ENCODE peak calls at places on chromosomes 6 and 20, in four cellular contexts. One of them, this sample, is unnamed.

GRCh38 chr6:20700375-20700774 is 166.1 kb downstream of the CDKAL1 start:
- DNase-seq in NCI-H2029: no peak
- DNase-seq in caudate nucleus: no peak
- DNase-seq in WTC11: no peak
- DNase-seq in this sample: no peak

GRCh38 chr20:43183526-43183925 is 6.2 kb downstream of the PTPRT start:
- DNase-seq in NCI-H2029: no peak
- DNase-seq in WTC11: no peak
- DNase-seq in caudate nucleus: no peak
- DNase-seq in this sample: no peak

GRCh38 chr20:24027229-24027628 is 38.6 kb upstream of the GGTLC1 start:
- DNase-seq in WTC11: no peak
- DNase-seq in caudate nucleus: no peak
- DNase-seq in NCI-H2029: no peak
- DNase-seq in this sample: no peak

GRCh38 chr6:73604020-73604419 is 49.8 kb downstream of the SLC17A5 start:
- DNase-seq in WTC11: no peak
- DNase-seq in NCI-H2029: no peak
- DNase-seq in caudate nucleus: no peak
- DNase-seq in this sample: no peak

GRCh38 chr6:36028088-36028886 is 679 bp downstream of the MAPK14 start:
- DNase-seq in caudate nucleus: no peak
- DNase-seq in WTC11: peak; percentile 23
- DNase-seq in NCI-H2029: no peak
- DNase-seq in this sample: peak; percentile 52

GRCh38 chr6:106360410-106360988 is at the start of gene CRYBG1:
- DNase-seq in WTC11: peak; percentile 93
- DNase-seq in caudate nucleus: peak; percentile 21
- DNase-seq in NCI-H2029: peak; percentile 58
- DNase-seq in this sample: peak; percentile 98

GRCh38 chr6:14016930-14017625 is 92.3 kb downstream of the RNF182 start:
- DNase-seq in caudate nucleus: no peak
- DNase-seq in NCI-H2029: no peak
- DNase-seq in WTC11: no peak
- DNase-seq in this sample: no peak

GRCh38 chr6:3538536-3538935 is 81.7 kb upstream of the SLC22A23 start:
- DNase-seq in caudate nucleus: no peak
- DNase-seq in WTC11: no peak
- DNase-seq in NCI-H2029: peak; percentile 65
- DNase-seq in this sample: no peak

GRCh38 chr6:156866181-156866862 is 89.1 kb downstream of the ARID1B start:
- DNase-seq in caudate nucleus: no peak
- DNase-seq in NCI-H2029: no peak
- DNase-seq in WTC11: no peak
- DNase-seq in this sample: no peak

GRCh38 chr6:41239467-41240159 is 11.5 kb downstream of the TREML4 start:
- DNase-seq in WTC11: peak; percentile 61
- DNase-seq in NCI-H2029: no peak
- DNase-seq in caudate nucleus: no peak
- DNase-seq in this sample: peak; percentile 77

GRCh38 chr6:30006170-30007131 is 54.6 kb upstream of the POLR1H start:
- DNase-seq in WTC11: peak; percentile 32
- DNase-seq in caudate nucleus: no peak
- DNase-seq in NCI-H2029: no peak
- DNase-seq in this sample: peak; percentile 60

GRCh38 chr6:43990275-43990626 is 137.0 kb downstream of the MRPL14 start:
- DNase-seq in NCI-H2029: no peak
- DNase-seq in WTC11: no peak
- DNase-seq in caudate nucleus: no peak
- DNase-seq in this sample: peak; percentile 25

GRCh38 chr6:79586548-79586947 is 44.6 kb upstream of the SH3BGRL2 start:
- DNase-seq in caudate nucleus: no peak
- DNase-seq in NCI-H2029: peak; percentile 6
- DNase-seq in WTC11: no peak
- DNase-seq in this sample: peak; percentile 40

GRCh38 chr6:15254074-15254975 is 8.5 kb downstream of the JARID2 start:
- DNase-seq in NCI-H2029: no peak
- DNase-seq in WTC11: no peak
- DNase-seq in caudate nucleus: no peak
- DNase-seq in this sample: peak; percentile 45

GRCh38 chr20:34558320-34559202 is at the start of gene MAP1LC3A:
- DNase-seq in NCI-H2029: peak; percentile 88
- DNase-seq in WTC11: peak; percentile 95
- DNase-seq in caudate nucleus: peak; percentile 80
- DNase-seq in this sample: peak; percentile 98

GRCh38 chr6:136696783-136697364 is 95.4 kb downstream of the MAP3K5 start:
- DNase-seq in caudate nucleus: no peak
- DNase-seq in WTC11: no peak
- DNase-seq in NCI-H2029: no peak
- DNase-seq in this sample: no peak

GRCh38 chr6:130527173-130527572 is 161.4 kb downstream of the TMEM200A start:
- DNase-seq in WTC11: no peak
- DNase-seq in NCI-H2029: no peak
- DNase-seq in caudate nucleus: no peak
- DNase-seq in this sample: no peak

GRCh38 chr20:61482901-61483300 is 230.8 kb downstream of the CDH4 start:
- DNase-seq in WTC11: no peak
- DNase-seq in NCI-H2029: no peak
- DNase-seq in caudate nucleus: no peak
- DNase-seq in this sample: no peak

GRCh38 chr6:71289039-71289801 is 609 bp downstream of the OGFRL1 start:
- DNase-seq in caudate nucleus: peak; percentile 18
- DNase-seq in WTC11: peak; percentile 50
- DNase-seq in NCI-H2029: no peak
- DNase-seq in this sample: peak; percentile 78

GRCh38 chr6:153145591-153145990 is 14.5 kb upstream of the RGS17 start:
- DNase-seq in caudate nucleus: no peak
- DNase-seq in NCI-H2029: peak; percentile 97
- DNase-seq in WTC11: no peak
- DNase-seq in this sample: no peak

GRCh38 chr20:14199111-14199510 is 138.3 kb downstream of the FLRT3 start:
- DNase-seq in caudate nucleus: no peak
- DNase-seq in NCI-H2029: no peak
- DNase-seq in WTC11: no peak
- DNase-seq in this sample: no peak

GRCh38 chr6:158149641-158150040 is 18.4 kb downstream of the SERAC1 start:
- DNase-seq in NCI-H2029: no peak
- DNase-seq in WTC11: no peak
- DNase-seq in caudate nucleus: no peak
- DNase-seq in this sample: no peak

GRCh38 chr6:166381381-166381732 is 1.4 kb downstream of the MPC1 start:
- DNase-seq in NCI-H2029: no peak
- DNase-seq in caudate nucleus: no peak
- DNase-seq in WTC11: no peak
- DNase-seq in this sample: no peak

GRCh38 chr6:40674170-40674569 is 87.0 kb upstream of the LRFN2 start:
- DNase-seq in caudate nucleus: no peak
- DNase-seq in NCI-H2029: peak; percentile 74
- DNase-seq in WTC11: no peak
- DNase-seq in this sample: no peak

GRCh38 chr6:161215876-161216615 is 57.8 kb downstream of the AGPAT4 start:
- DNase-seq in NCI-H2029: peak; percentile 42
- DNase-seq in caudate nucleus: no peak
- DNase-seq in WTC11: no peak
- DNase-seq in this sample: no peak

GRCh38 chr6:160088774-160089533 is 32.7 kb upstream of the SLC22A1 start:
- DNase-seq in caudate nucleus: no peak
- DNase-seq in NCI-H2029: no peak
- DNase-seq in WTC11: no peak
- DNase-seq in this sample: no peak

GRCh38 chr6:40585661-40586269 is 1.4 kb downstream of the LRFN2 start:
- DNase-seq in NCI-H2029: peak; percentile 49
- DNase-seq in caudate nucleus: no peak
- DNase-seq in WTC11: peak; percentile 62
- DNase-seq in this sample: peak; percentile 80

GRCh38 chr20:3612795-3613560 is 50.2 kb downstream of the GFRA4 start:
- DNase-seq in WTC11: no peak
- DNase-seq in caudate nucleus: no peak
- DNase-seq in NCI-H2029: no peak
- DNase-seq in this sample: no peak

GRCh38 chr6:158028876-158029275 is 47.2 kb downstream of the SYNJ2 start:
- DNase-seq in WTC11: no peak
- DNase-seq in NCI-H2029: no peak
- DNase-seq in caudate nucleus: no peak
- DNase-seq in this sample: no peak

GRCh38 chr6:56808871-56809359 is 146.0 kb upstream of the BEND6 start:
- DNase-seq in WTC11: no peak
- DNase-seq in caudate nucleus: no peak
- DNase-seq in NCI-H2029: no peak
- DNase-seq in this sample: no peak

GRCh38 chr20:50598074-50598473 is 87.9 kb downstream of the PTPN1 start:
- DNase-seq in caudate nucleus: no peak
- DNase-seq in WTC11: no peak
- DNase-seq in NCI-H2029: no peak
- DNase-seq in this sample: no peak

GRCh38 chr20:60210779-60211617 is 252.8 kb downstream of the CDH26 start:
- DNase-seq in NCI-H2029: peak; percentile 40
- DNase-seq in caudate nucleus: peak; percentile 56
- DNase-seq in WTC11: peak; percentile 73
- DNase-seq in this sample: peak; percentile 68

GRCh38 chr6:36766649-36766945 is 69.0 kb downstream of the RAB44 start:
- DNase-seq in WTC11: no peak
- DNase-seq in caudate nucleus: no peak
- DNase-seq in NCI-H2029: no peak
- DNase-seq in this sample: no peak

GRCh38 chr6:14010275-14010674 is 85.5 kb downstream of the RNF182 start:
- DNase-seq in WTC11: no peak
- DNase-seq in caudate nucleus: no peak
- DNase-seq in NCI-H2029: peak; percentile 32
- DNase-seq in this sample: no peak

GRCh38 chr6:147177286-147177685 is 26.9 kb upstream of the STXBP5 start:
- DNase-seq in WTC11: no peak
- DNase-seq in caudate nucleus: no peak
- DNase-seq in NCI-H2029: no peak
- DNase-seq in this sample: no peak

GRCh38 chr6:91273729-91274128 is 686.9 kb upstream of the MAP3K7 start:
- DNase-seq in WTC11: no peak
- DNase-seq in NCI-H2029: no peak
- DNase-seq in caudate nucleus: no peak
- DNase-seq in this sample: peak; percentile 13

GRCh38 chr20:61353261-61353995 is 101.4 kb downstream of the CDH4 start:
- DNase-seq in caudate nucleus: no peak
- DNase-seq in NCI-H2029: no peak
- DNase-seq in WTC11: no peak
- DNase-seq in this sample: no peak

GRCh38 chr6:22899446-22899845 is 330.1 kb downstream of the HDGFL1 start:
- DNase-seq in WTC11: no peak
- DNase-seq in NCI-H2029: no peak
- DNase-seq in caudate nucleus: no peak
- DNase-seq in this sample: no peak

GRCh38 chr6:132147530-132148011 is 196.4 kb upstream of the CCN2 start:
- DNase-seq in caudate nucleus: no peak
- DNase-seq in NCI-H2029: no peak
- DNase-seq in WTC11: no peak
- DNase-seq in this sample: no peak